ENCODE peak calls at places on chromosomes 6 and 20, in five cellular contexts. V is activated CD8-positive, alpha-beta memory T cell treated with anti-CD3 and anti-CD28 coated beads for 4 hours; O is A172; T is NCI-H345; I is AG08396. K is an unnamed sample.

GRCh38 chr20:16639027-16639941 is 66.0 kb upstream of the KIF16B start:
- DNase-seq in O (no peak), V (no peak), I (no peak), T (no peak), K (no peak)

GRCh38 chr20:47124235-47124717 is 229.6 kb downstream of the EYA2 start:
- DNase-seq in T (no peak), O (no peak), I (no peak), V (no peak), K (peak)

GRCh38 chr6:13548500-13549210 is 25.7 kb upstream of the SIRT5 start:
- DNase-seq in I (no peak), V (no peak), O (no peak), T (no peak), K (no peak)

GRCh38 chr6:25963426-25964123 is 973 bp downstream of the TRIM38 start:
- DNase-seq in O (peak), T (peak), I (no peak), V (no peak), K (peak)

GRCh38 chr6:16420332-16420714 is 181.9 kb downstream of the GMPR start:
- DNase-seq in T (no peak), O (no peak), I (no peak), V (no peak), K (no peak)

GRCh38 chr6:113172531-113172966 is 684.6 kb upstream of the MARCKS start:
- DNase-seq in I (no peak), V (no peak), O (peak), T (peak), K (no peak)

GRCh38 chr6:56482525-56482924 is 160.2 kb downstream of the DST start:
- DNase-seq in I (no peak), O (no peak), V (no peak), T (no peak), K (no peak)

GRCh38 chr6:16722616-16723015 is 38.6 kb downstream of the ATXN1 start:
- DNase-seq in T (no peak), I (no peak), V (no peak), O (no peak), K (no peak)

GRCh38 chr6:23842760-23843159 is 283.3 kb upstream of the NRSN1 start:
- DNase-seq in T (no peak), V (no peak), I (no peak), O (no peak), K (no peak)

GRCh38 chr6:105994522-105995402 is 91.4 kb upstream of the PRDM1 start:
- DNase-seq in V (no peak), O (peak), I (peak), T (peak), K (peak)

GRCh38 chr20:54132612-54133433 is 41.0 kb downstream of the CYP24A1 start:
- DNase-seq in T (no peak), V (no peak), I (peak), O (peak), K (peak)

GRCh38 chr6:129895692-129896091 is 34.6 kb upstream of the TMEM244 start:
- DNase-seq in V (no peak), O (no peak), T (no peak), I (no peak), K (no peak)

GRCh38 chr6:32906539-32906938 is 34.3 kb downstream of the HLA-DMB start:
- DNase-seq in V (no peak), O (peak), T (no peak), I (peak), K (no peak)

GRCh38 chr6:125834347-125834746 is 43.6 kb downstream of the NCOA7 start:
- DNase-seq in I (no peak), V (no peak), T (no peak), O (no peak), K (no peak)

GRCh38 chr6:149233056-149233715 is 84.3 kb upstream of the TAB2 start:
- DNase-seq in I (peak), V (no peak), T (peak), O (peak), K (peak)

GRCh38 chr20:25083773-25084615 is 2.1 kb upstream of the VSX1 start:
- DNase-seq in T (no peak), V (no peak), I (no peak), O (no peak), K (no peak)

GRCh38 chr6:156910938-156911337 is 133.8 kb downstream of the ARID1B start:
- DNase-seq in T (no peak), V (no peak), I (no peak), O (no peak), K (no peak)

GRCh38 chr20:12970372-12970821 is 38.4 kb upstream of the SPTLC3 start:
- DNase-seq in O (peak), T (peak), I (peak), V (no peak), K (no peak)

GRCh38 chr6:6788394-6789020 is 200.0 kb downstream of the LY86 start:
- DNase-seq in I (no peak), O (no peak), T (no peak), V (no peak), K (no peak)

GRCh38 chr6:77416839-77417238 is 46.5 kb downstream of the HTR1B start:
- DNase-seq in O (no peak), V (no peak), T (no peak), I (no peak), K (no peak)

GRCh38 chr20:10432079-10432478 is 1.9 kb downstream of the MKKS start:
- DNase-seq in T (no peak), I (no peak), O (no peak), V (no peak), K (no peak)

GRCh38 chr6:40640591-40641293 is 53.6 kb upstream of the LRFN2 start:
- DNase-seq in T (peak), V (no peak), I (no peak), O (no peak), K (no peak)

GRCh38 chr6:112332274-112332673 is 14.9 kb upstream of the RFPL4B start:
- DNase-seq in V (no peak), I (no peak), T (no peak), O (no peak), K (no peak)

GRCh38 chr6:112054520-112055160 is 736 bp downstream of the CCN6 start:
- DNase-seq in T (no peak), I (no peak), V (no peak), O (no peak), K (no peak)

GRCh38 chr6:89952696-89953095 is 58.4 kb downstream of the GJA10 start:
- DNase-seq in T (no peak), I (no peak), O (peak), V (peak), K (peak)

GRCh38 chr6:56899753-56900152 is 55.2 kb upstream of the BEND6 start:
- DNase-seq in T (no peak), I (no peak), O (no peak), V (no peak), K (no peak)

GRCh38 chr6:44869321-44869897 is 458.7 kb upstream of the RUNX2 start:
- DNase-seq in V (no peak), I (no peak), T (no peak), O (no peak), K (no peak)

GRCh38 chr6:44735631-44735963 is 348.1 kb downstream of the CDC5L start:
- DNase-seq in V (no peak), I (no peak), T (no peak), O (peak), K (peak)

GRCh38 chr6:53643481-53643965 is 22.0 kb downstream of the KLHL31 start:
- DNase-seq in O (no peak), T (no peak), I (no peak), V (no peak), K (no peak)

GRCh38 chr6:713351-713750 is 20.4 kb upstream of the EXOC2 start:
- DNase-seq in I (no peak), O (no peak), V (no peak), T (no peak), K (no peak)

GRCh38 chr6:78810146-78810545 is 57.2 kb upstream of the IRAK1BP1 start:
- DNase-seq in O (peak), V (no peak), T (peak), I (peak), K (peak)

GRCh38 chr6:140318408-140318807 is 944.0 kb upstream of the CITED2 start:
- DNase-seq in O (no peak), T (no peak), V (no peak), I (no peak), K (no peak)

GRCh38 chr20:60209048-60209447 is 250.8 kb downstream of the CDH26 start:
- DNase-seq in V (no peak), T (no peak), O (no peak), I (no peak), K (no peak)

GRCh38 chr20:64027981-64028685 is 7.8 kb upstream of the C20orf204 start:
- DNase-seq in O (no peak), T (no peak), I (no peak), V (no peak), K (no peak)

GRCh38 chr6:80341330-80341729 is 234.9 kb downstream of the BCKDHB start:
- DNase-seq in I (no peak), V (no peak), T (no peak), O (no peak), K (no peak)

GRCh38 chr6:29828471-29828797 is 809 bp downstream of the HLA-G start:
- DNase-seq in I (no peak), V (no peak), T (no peak), O (no peak), K (no peak)

GRCh38 chr6:110786271-110786670 is 29.0 kb downstream of the CDK19 start:
- DNase-seq in O (no peak), T (no peak), I (no peak), V (no peak), K (no peak)

GRCh38 chr6:1686117-1687098 is 76.7 kb downstream of the FOXC1 start:
- DNase-seq in V (no peak), I (peak), T (peak), O (peak), K (peak)

GRCh38 chr20:37333130-37333847 is 12.7 kb upstream of the SRC start:
- DNase-seq in I (no peak), T (no peak), V (no peak), O (no peak), K (no peak)

K was measured in epithelial cell of prostate.